ENCODE peak calls at places on chromosome 13, in five cellular contexts. Y is endothelial cell of umbilical vein, H is uterus, M is right lobe of liver, W is RWPE1. C is an unnamed sample.

GRCh38 chr13:76955236-76955635 is 6.9 kb downstream of the ACOD1 start:
- DNase-seq in W (no peak), H (no peak), M (peak; percentile 65), Y (no peak), C (no peak)

GRCh38 chr13:110119943-110120905 is 186.7 kb downstream of the COL4A1 start:
- DNase-seq in W (peak; percentile 70), M (no peak), H (no peak), Y (no peak), C (no peak)

GRCh38 chr13:106513608-106514007 is 21.9 kb downstream of the EFNB2 start:
- DNase-seq in H (no peak), W (no peak), Y (no peak), M (no peak), C (no peak)

GRCh38 chr13:99386911-99387788 is 80.0 kb upstream of the GPR183 start:
- DNase-seq in W (peak; percentile 10), Y (peak; percentile 33), M (no peak), H (no peak), C (no peak)

GRCh38 chr13:29702912-29703351 is 107.4 kb upstream of the SLC7A1 start:
- DNase-seq in Y (peak; percentile 77), W (peak; percentile 79), H (peak; percentile 59), M (no peak), C (peak; percentile 97)

GRCh38 chr13:112443191-112444000 is 67.2 kb downstream of the SPACA7 start:
- DNase-seq in H (no peak), Y (no peak), W (no peak), M (peak; percentile 51), C (no peak)

GRCh38 chr13:66972659-66973058 is 257.5 kb downstream of the PCDH9 start:
- DNase-seq in H (no peak), W (no peak), Y (no peak), M (no peak), C (no peak)

GRCh38 chr13:93727301-93728141 is 500.9 kb downstream of the GPC6 start:
- DNase-seq in H (no peak), W (no peak), M (no peak), Y (no peak), C (peak; percentile 59)

GRCh38 chr13:65872448-65872847 is 1357.7 kb downstream of the PCDH9 start:
- DNase-seq in Y (no peak), W (no peak), H (no peak), M (no peak), C (no peak)

GRCh38 chr13:32731576-32731975 is 145.3 kb downstream of the PDS5B start:
- DNase-seq in W (peak; percentile 19), H (no peak), M (no peak), Y (peak; percentile 71), C (peak; percentile 45)

GRCh38 chr13:113349491-113349890 is 14.4 kb downstream of the GRTP1 start:
- DNase-seq in M (no peak), H (no peak), Y (no peak), W (no peak), C (no peak)

GRCh38 chr13:31773538-31773937 is 34.2 kb downstream of the RXFP2 start:
- DNase-seq in H (no peak), M (no peak), W (peak; percentile 33), Y (peak; percentile 56), C (no peak)

GRCh38 chr13:90420683-90421082 is 926.8 kb upstream of the MIR17HG start:
- DNase-seq in W (no peak), Y (no peak), H (no peak), M (no peak), C (no peak)

GRCh38 chr13:46751811-46752635 is 44.9 kb downstream of the ESD start:
- DNase-seq in W (no peak), Y (no peak), H (no peak), M (no peak), C (no peak)

GRCh38 chr13:87331178-87331577 is 340.0 kb upstream of the SLITRK5 start:
- DNase-seq in Y (no peak), H (no peak), W (peak; percentile 62), M (peak; percentile 74), C (peak; percentile 70)

GRCh38 chr13:23456437-23456836 is 22.9 kb upstream of the SACS start:
- DNase-seq in W (no peak), Y (no peak), H (no peak), M (no peak), C (no peak)

GRCh38 chr13:105168295-105168694 is 1367.2 kb downstream of the EFNB2 start:
- DNase-seq in W (no peak), H (no peak), M (no peak), Y (no peak), C (no peak)

GRCh38 chr13:44373247-44373600 is 400 bp upstream of the SERP2 start:
- DNase-seq in H (no peak), W (no peak), M (no peak), Y (no peak), C (no peak)

GRCh38 chr13:47639716-47640447 is 361.2 kb downstream of the SUCLA2 start:
- DNase-seq in M (no peak), H (no peak), Y (no peak), W (no peak), C (peak; percentile 84)

GRCh38 chr13:107883561-107884175 is 331.7 kb downstream of the LIG4 start:
- DNase-seq in H (no peak), W (no peak), Y (no peak), M (no peak), C (peak; percentile 83)

GRCh38 chr13:113855931-113856715 is 7.8 kb downstream of the GAS6 start:
- DNase-seq in M (no peak), Y (no peak), W (no peak), H (peak; percentile 13), C (no peak)

GRCh38 chr13:20359335-20359734 is 127.2 kb upstream of the GJB6 start:
- DNase-seq in H (no peak), Y (no peak), M (no peak), W (peak; percentile 95), C (peak; percentile 95)

GRCh38 chr13:19959141-19959830 is 759 bp downstream of the ZMYM2 start:
- DNase-seq in Y (peak; percentile 65), H (peak; percentile 57), W (peak; percentile 38), M (peak; percentile 77), C (peak; percentile 71)

GRCh38 chr13:103044054-103044453 is 22.2 kb downstream of the SLC10A2 start:
- DNase-seq in M (no peak), H (no peak), W (peak; percentile 29), Y (no peak), C (no peak)

GRCh38 chr13:50994651-50995050 is 85.1 kb downstream of the RNASEH2B start:
- DNase-seq in W (no peak), H (peak; percentile 52), Y (no peak), M (no peak), C (no peak)
- H3K27ac ChIP-seq in W (no peak overlapping the region), H (peak overlapping the region; percentile 82), Y (no peak overlapping the region), M (no peak overlapping the region), C (no peak overlapping the region)

GRCh38 chr13:74132152-74132767 is 1.9 kb downstream of the KLF12 start:
- DNase-seq in W (no peak), H (no peak), Y (peak; percentile 72), M (no peak), C (peak; percentile 48)
- H3K27ac ChIP-seq in W (peak overlapping the region; percentile 97), H (peak overlapping the region; percentile 96), Y (peak overlapping the region; percentile 30), M (peak overlapping the region; percentile 91), C (peak overlapping the region; percentile 75)

DNA sequence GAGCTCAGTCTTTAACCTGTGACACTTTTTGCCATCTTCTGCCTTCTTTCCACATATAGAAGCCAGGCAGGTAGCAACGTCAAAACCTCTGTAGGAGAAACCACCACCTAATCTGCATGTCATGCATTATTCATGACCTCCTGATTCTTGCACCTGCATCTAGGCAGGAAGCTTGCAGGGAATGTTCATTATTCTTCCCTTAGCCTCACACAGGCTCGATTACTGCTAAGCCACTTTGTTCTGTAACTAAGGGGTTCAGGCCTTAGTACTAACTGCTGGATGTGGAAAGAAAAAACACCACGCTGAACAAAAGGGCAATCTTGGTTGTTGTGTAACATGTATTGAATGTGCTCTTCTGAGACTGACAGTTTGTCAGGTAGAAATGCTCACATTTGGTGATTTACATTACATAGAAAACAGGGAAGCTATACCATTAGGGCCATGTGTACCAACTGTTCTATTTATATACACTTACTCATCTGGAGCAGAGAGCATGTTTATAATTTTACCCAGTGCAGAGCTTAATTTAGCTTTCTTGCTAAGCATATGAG is 366.9 kb downstream of the KLF12 start:
- DNase-seq in Y (peak; percentile 47), M (no peak), H (no peak), W (no peak), C (peak; percentile 72)
- H3K27ac ChIP-seq in Y (peak overlapping the region; percentile 62), M (peak overlapping the region; percentile 75), H (no peak overlapping the region), W (no peak overlapping the region), C (no peak overlapping the region)

DNA sequence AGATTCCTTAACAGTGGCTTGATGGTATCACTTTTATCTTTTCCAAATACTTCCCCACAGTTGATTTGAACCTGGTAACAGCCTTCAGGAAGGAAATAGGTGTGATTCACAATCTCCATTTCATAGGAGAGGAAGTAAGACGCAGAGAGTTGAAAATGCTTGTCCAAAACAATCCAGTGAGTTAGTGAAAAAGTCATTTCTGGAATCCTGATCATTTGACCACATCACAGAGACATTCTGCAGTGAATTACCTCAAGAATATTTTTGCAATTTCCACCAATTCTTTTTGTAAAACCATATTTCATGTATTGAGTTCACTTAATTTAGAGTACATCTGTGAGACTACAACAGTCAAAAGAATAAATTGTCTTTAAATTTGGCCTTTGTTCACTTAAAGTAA is 292.8 kb downstream of the DCLK1 start:
- DNase-seq in M (no peak), W (peak; percentile 5), Y (peak; percentile 89), H (no peak), C (peak; percentile 6)
- H3K27ac ChIP-seq in M (no peak overlapping the region), W (no peak overlapping the region), Y (peak overlapping the region; percentile 98), H (peak overlapping the region; percentile 40), C (peak overlapping the region; percentile 56)

GRCh38 chr13:39313721-39314120 is 275.5 kb downstream of the NHLRC3 start:
- DNase-seq in W (peak; percentile 15), Y (no peak), H (no peak), M (no peak), C (no peak)
- H3K27ac ChIP-seq in W (no peak overlapping the region), Y (no peak overlapping the region), H (no peak overlapping the region), M (no peak overlapping the region), C (no peak overlapping the region)

GRCh38 chr13:68081051-68081450 is 850.9 kb upstream of the PCDH9 start:
- DNase-seq in H (no peak), M (no peak), W (no peak), Y (no peak), C (no peak)

GRCh38 chr13:68076046-68076445 is 845.9 kb upstream of the PCDH9 start:
- DNase-seq in M (no peak), Y (no peak), H (no peak), W (no peak), C (no peak)

GRCh38 chr13:68078457-68078856 is 848.3 kb upstream of the PCDH9 start:
- DNase-seq in M (no peak), H (no peak), W (no peak), Y (no peak), C (no peak)

DNA sequence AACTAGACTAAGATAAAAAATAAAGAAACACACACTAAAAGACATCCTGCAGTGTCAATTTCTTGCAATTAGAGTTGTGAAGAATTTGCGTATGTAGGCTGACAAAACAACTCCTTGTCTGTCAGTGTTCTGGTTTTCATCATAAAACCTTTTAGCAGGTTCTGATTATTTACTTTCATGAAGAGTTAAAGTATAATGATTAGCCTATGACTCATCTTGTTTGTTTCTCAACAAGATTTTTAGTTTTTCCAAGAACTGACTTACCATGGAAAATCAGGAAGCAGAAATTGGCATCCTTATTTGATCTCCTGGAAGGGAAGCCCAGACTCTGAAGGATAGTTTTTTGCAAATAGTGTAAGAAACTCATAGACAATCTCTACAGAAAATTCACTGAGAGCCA is 848.7 kb upstream of the PCDH9 start:
- DNase-seq in M (no peak), W (no peak), H (no peak), Y (no peak), C (peak; percentile 48)
- H3K27ac ChIP-seq in M (no peak overlapping the region), W (no peak overlapping the region), H (no peak overlapping the region), Y (no peak overlapping the region), C (no peak overlapping the region)

C was measured in mesenchymal stem cell.